ENCODE peak calls at places on chromosome 19, in nine cellular contexts. F is fibroblast of lung, X is lung, D is astrocyte, L is lower lobe of right lung, R is HFFc6, S is uterus, Q is left lung, I is breast epithelium. A is an unnamed sample.

GRCh38 chr19:4304509-4305252 is at the start of gene FSD1:
- DNase-seq in F (peak), X (no peak), D (no peak), L (no peak), R (peak), S (no peak), Q (no peak), I (no peak), A (no peak)

GRCh38 chr19:401836-402535 is 7.0 kb downstream of the C2CD4C start:
- DNase-seq in F (no peak), X (no peak), D (no peak), L (peak), R (no peak), S (no peak), Q (peak), I (no peak), A (no peak)

GRCh38 chr19:8423821-8424223 is 10.7 kb downstream of the MARCHF2 start:
- DNase-seq in F (peak), X (peak), D (peak), L (peak), R (peak), S (peak), Q (peak), I (peak), A (peak)

GRCh38 chr19:52685811-52686210 is 47.7 kb upstream of the ZNF83 start:
- DNase-seq in F (no peak), X (no peak), D (no peak), L (no peak), R (no peak), S (no peak), Q (no peak), I (no peak), A (no peak)

GRCh38 chr19:45336696-45337251 is 3.8 kb upstream of the KLC3 start:
- DNase-seq in F (no peak), X (no peak), D (no peak), L (no peak), R (no peak), S (no peak), Q (no peak), I (no peak), A (no peak)

GRCh38 chr19:38939957-38940356 is 9.2 kb downstream of the MRPS12 start:
- DNase-seq in F (no peak), X (no peak), D (no peak), L (no peak), R (no peak), S (no peak), Q (no peak), I (no peak), A (no peak)

GRCh38 chr19:42542791-42543190 is 14.5 kb upstream of the CEACAM1 start:
- DNase-seq in F (no peak), X (no peak), D (no peak), L (no peak), R (no peak), S (no peak), Q (no peak), I (no peak), A (no peak)

GRCh38 chr19:4713384-4713951 is 10.2 kb downstream of the DPP9 start:
- DNase-seq in F (peak), X (peak), D (peak), L (no peak), R (peak), S (peak), Q (no peak), I (peak), A (peak)

GRCh38 chr19:29704562-29705558 is 10.2 kb downstream of the C19orf12 start:
- DNase-seq in F (no peak), X (no peak), D (no peak), L (no peak), R (no peak), S (no peak), Q (no peak), I (no peak), A (no peak)

GRCh38 chr19:2602391-2603181 is 99.9 kb downstream of the GNG7 start:
- DNase-seq in F (peak), X (peak), D (peak), L (peak), R (peak), S (peak), Q (no peak), I (peak), A (peak)

GRCh38 chr19:18414504-18415176 is 4.6 kb upstream of the SSBP4 start:
- DNase-seq in F (no peak), X (no peak), D (no peak), L (peak), R (no peak), S (peak), Q (peak), I (no peak), A (no peak)

GRCh38 chr19:33448159-33448516 is 73.5 kb downstream of the PEPD start:
- DNase-seq in F (no peak), X (no peak), D (no peak), L (peak), R (no peak), S (no peak), Q (peak), I (no peak), A (no peak)

GRCh38 chr19:584240-585001 is 5.3 kb upstream of the HCN2 start:
- DNase-seq in F (no peak), X (no peak), D (no peak), L (no peak), R (no peak), S (peak), Q (peak), I (no peak), A (no peak)

GRCh38 chr19:7554990-7555864 is 19.7 kb downstream of the PNPLA6 start:
- DNase-seq in F (no peak), X (no peak), D (no peak), L (peak), R (no peak), S (no peak), Q (no peak), I (no peak), A (no peak)

GRCh38 chr19:2711175-2711936 is 8.9 kb upstream of the GNG7 start:
- DNase-seq in F (peak), X (no peak), D (peak), L (no peak), R (peak), S (no peak), Q (no peak), I (no peak), A (no peak)

GRCh38 chr19:28883241-28883693 is 329.7 kb downstream of the UQCRFS1 start:
- DNase-seq in F (peak), X (no peak), D (no peak), L (no peak), R (peak), S (no peak), Q (no peak), I (peak), A (no peak)

GRCh38 chr19:5775668-5776309 is 8.8 kb downstream of the PRR22 start:
- DNase-seq in F (peak), X (no peak), D (peak), L (no peak), R (peak), S (no peak), Q (no peak), I (no peak), A (peak)

GRCh38 chr19:1671716-1672037 is 19.3 kb upstream of the TCF3 start:
- DNase-seq in F (no peak), X (no peak), D (no peak), L (no peak), R (no peak), S (no peak), Q (no peak), I (no peak), A (no peak)

GRCh38 chr19:30060872-30061556 is 119.0 kb downstream of the URI1 start:
- DNase-seq in F (no peak), X (no peak), D (no peak), L (no peak), R (no peak), S (no peak), Q (peak), I (no peak), A (no peak)

GRCh38 chr19:2507109-2507508 is 31.2 kb downstream of the GADD45B start:
- DNase-seq in F (peak), X (peak), D (peak), L (no peak), R (peak), S (no peak), Q (no peak), I (peak), A (no peak)

GRCh38 chr19:50313812-50314536 is 15.2 kb downstream of the KCNC3 start:
- DNase-seq in F (no peak), X (no peak), D (no peak), L (no peak), R (no peak), S (no peak), Q (peak), I (no peak), A (no peak)

GRCh38 chr19:18145391-18145999 is 7.5 kb upstream of the PIK3R2 start:
- DNase-seq in F (no peak), X (no peak), D (no peak), L (no peak), R (no peak), S (no peak), Q (no peak), I (no peak), A (no peak)

GRCh38 chr19:54439174-54439851 is 9.7 kb upstream of the LENG8 start:
- DNase-seq in F (peak), X (no peak), D (no peak), L (no peak), R (no peak), S (no peak), Q (no peak), I (peak), A (no peak)
- TF ChIP-seq CTCF in F (peak), X (no peak), D (peak), L (peak), R (peak), S (no peak), Q (no peak), I (peak), A (peak)

GRCh38 chr19:35293733-35294309 is 1.9 kb downstream of the MAG start:
- DNase-seq in F (no peak), X (no peak), D (no peak), L (no peak), R (no peak), S (no peak), Q (no peak), I (no peak), A (no peak)
- TF ChIP-seq CTCF in F (no peak), X (no peak), D (no peak), L (no peak), R (no peak), S (no peak), Q (no peak), I (no peak), A (no peak)

DNA sequence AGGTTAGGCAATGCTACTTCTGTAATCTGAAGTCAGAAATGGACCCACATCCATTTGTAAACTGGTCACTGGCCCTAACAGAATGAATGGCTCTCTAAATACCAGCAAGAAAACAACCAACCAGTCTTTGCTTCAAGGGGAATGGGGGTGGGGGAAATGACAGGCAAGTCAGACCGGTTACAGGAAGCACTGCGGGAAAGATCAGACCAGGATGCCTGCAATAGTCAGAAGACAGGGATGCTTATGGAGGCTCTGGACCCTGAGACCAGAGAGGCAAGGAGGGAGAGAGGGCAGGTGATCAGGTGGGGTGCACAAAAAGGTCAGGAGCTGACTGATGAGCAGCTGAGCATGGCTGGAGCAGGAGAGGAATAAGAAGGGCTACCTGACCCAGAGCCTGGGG is 13.1 kb downstream of the MED26 start:
- DNase-seq in F (no peak), X (no peak), D (no peak), L (no peak), R (no peak), S (no peak), Q (no peak), I (no peak), A (no peak)
- TF ChIP-seq CTCF in F (no peak), X (no peak), D (no peak), L (no peak), R (no peak), S (no peak), Q (no peak), I (no peak), A (no peak)

DNA sequence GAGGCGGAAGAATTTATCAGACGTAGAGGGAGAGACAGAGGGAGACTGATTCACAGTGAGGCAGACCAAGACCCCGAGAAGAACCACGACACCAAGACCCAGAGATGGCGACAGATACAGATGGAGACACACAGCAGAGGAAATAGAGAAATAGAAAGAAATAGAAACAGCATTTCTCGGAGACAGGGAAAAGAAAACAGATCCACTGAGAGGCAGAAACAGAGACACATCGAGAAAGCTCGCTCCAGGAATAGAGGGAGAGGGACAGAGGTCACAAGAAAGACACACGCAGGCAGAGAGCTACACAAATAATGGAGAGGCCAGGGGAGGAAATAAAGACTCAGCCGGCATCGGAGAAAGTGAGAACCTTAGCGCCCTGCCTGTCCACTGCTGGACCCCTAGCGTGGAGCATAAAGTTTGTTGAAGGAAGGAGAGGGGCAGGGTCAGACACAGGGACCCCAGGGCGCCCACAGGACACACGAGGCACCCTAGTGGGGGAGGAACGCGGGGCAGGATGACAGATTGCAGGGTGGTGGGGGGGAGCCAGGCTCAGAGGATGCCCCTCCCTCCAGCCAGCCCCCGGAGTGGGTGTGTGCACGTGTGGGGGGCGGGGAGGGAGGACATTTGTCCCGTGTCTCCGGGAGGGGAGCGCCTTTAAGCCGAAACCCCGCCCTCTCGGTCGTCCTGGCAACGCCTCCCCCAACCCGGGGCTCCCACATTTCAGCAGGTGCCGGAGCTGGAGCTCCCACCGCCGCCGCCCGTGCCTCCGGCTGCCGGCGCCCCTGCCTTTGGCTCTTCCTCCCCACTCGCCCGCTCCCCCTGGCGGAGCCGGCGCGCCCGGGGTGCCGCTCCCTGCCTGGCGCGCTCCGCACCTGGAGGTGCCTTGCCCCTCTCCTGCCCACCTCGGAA is at the start of gene PRKCG:
- DNase-seq in F (no peak), X (peak), D (no peak), L (peak), R (no peak), S (no peak), Q (peak), I (no peak), A (no peak)
- TF ChIP-seq CTCF in F (peak), X (peak), D (no peak), L (peak), R (peak), S (peak), Q (peak), I (peak), A (peak)

GRCh38 chr19:51493776-51494175 is 7.8 kb downstream of the SIGLEC12 start:
- DNase-seq in F (no peak), X (no peak), D (no peak), L (no peak), R (no peak), S (no peak), Q (no peak), I (no peak), A (no peak)

GRCh38 chr19:51501594-51502263 is at the start of gene SIGLEC12:
- DNase-seq in F (no peak), X (peak), D (no peak), L (peak), R (no peak), S (no peak), Q (peak), I (no peak), A (no peak)

GRCh38 chr19:51503428-51503827 is 1.8 kb upstream of the SIGLEC12 start:
- DNase-seq in F (no peak), X (no peak), D (no peak), L (no peak), R (no peak), S (no peak), Q (no peak), I (no peak), A (no peak)

DNA sequence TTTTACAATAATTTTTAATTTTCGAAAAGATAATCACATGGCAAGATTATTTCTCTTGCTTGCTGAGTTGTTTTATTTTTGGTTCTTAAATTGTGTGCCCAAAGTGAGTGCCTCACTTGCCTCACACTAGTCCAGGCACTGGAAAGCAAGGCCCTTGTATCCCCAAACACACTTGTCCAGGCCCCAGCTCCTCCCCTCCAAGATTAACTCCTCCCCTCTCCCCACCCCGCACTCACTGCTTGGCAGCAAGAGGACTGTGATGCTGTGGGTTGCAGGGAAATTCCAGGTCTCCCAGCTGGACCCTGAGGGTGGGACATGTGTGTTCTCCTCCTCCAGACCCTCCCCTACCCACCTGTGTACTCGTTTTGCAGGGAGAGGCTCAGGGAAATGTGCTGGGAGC is 3.9 kb downstream of the SIGLEC12 start:
- DNase-seq in F (no peak), X (no peak), D (no peak), L (no peak), R (no peak), S (no peak), Q (no peak), I (no peak), A (no peak)
- TF ChIP-seq CTCF in F (no peak), X (no peak), D (no peak), L (no peak), R (no peak), S (no peak), Q (no peak), I (no peak), A (no peak)